ENCODE peak calls at places on chromosome 18, in nine cellular contexts. One of them, this sample, is unnamed.

GRCh38 chr18:649341-649740 is 8.1 kb upstream of the TYMS start:
- DNase-seq in C1 segment of cervical spinal cord: no peak
- DNase-seq in stimulated activated CD4-positive, alpha-beta T cell treated with anti-CD3 and anti-CD28 coated beads, Interleukin-15, amount 100 ng/mL, for 24 hours: no peak
- DNase-seq in NCI-H748 treated with DMSO at 0.1 percent for 48 hours: peak
- DNase-seq in NCI-H2081: no peak
- DNase-seq in AG09319: no peak
- DNase-seq in KBM-7: no peak
- DNase-seq in neural crest cell: no peak
- DNase-seq in stomach: no peak
- DNase-seq in this sample: peak

GRCh38 chr18:4106407-4107033 is 348.6 kb downstream of the DLGAP1 start:
- DNase-seq in C1 segment of cervical spinal cord: no peak
- DNase-seq in stimulated activated CD4-positive, alpha-beta T cell treated with anti-CD3 and anti-CD28 coated beads, Interleukin-15, amount 100 ng/mL, for 24 hours: peak
- DNase-seq in NCI-H748 treated with DMSO at 0.1 percent for 48 hours: peak
- DNase-seq in NCI-H2081: peak
- DNase-seq in AG09319: peak
- DNase-seq in KBM-7: peak
- DNase-seq in neural crest cell: peak
- DNase-seq in stomach: peak
- DNase-seq in this sample: no peak

GRCh38 chr18:389658-390357 is 110.7 kb downstream of the COLEC12 start:
- DNase-seq in C1 segment of cervical spinal cord: no peak
- DNase-seq in stimulated activated CD4-positive, alpha-beta T cell treated with anti-CD3 and anti-CD28 coated beads, Interleukin-15, amount 100 ng/mL, for 24 hours: no peak
- DNase-seq in NCI-H748 treated with DMSO at 0.1 percent for 48 hours: no peak
- DNase-seq in NCI-H2081: no peak
- DNase-seq in AG09319: no peak
- DNase-seq in KBM-7: no peak
- DNase-seq in neural crest cell: no peak
- DNase-seq in stomach: no peak
- DNase-seq in this sample: no peak

GRCh38 chr18:47254341-47254939 is 3.0 kb upstream of the SKOR2 start:
- DNase-seq in C1 segment of cervical spinal cord: no peak
- DNase-seq in stimulated activated CD4-positive, alpha-beta T cell treated with anti-CD3 and anti-CD28 coated beads, Interleukin-15, amount 100 ng/mL, for 24 hours: peak
- DNase-seq in NCI-H748 treated with DMSO at 0.1 percent for 48 hours: no peak
- DNase-seq in NCI-H2081: no peak
- DNase-seq in AG09319: no peak
- DNase-seq in KBM-7: peak
- DNase-seq in neural crest cell: peak
- DNase-seq in stomach: no peak
- DNase-seq in this sample: no peak

GRCh38 chr18:54191352-54191751 is 33.1 kb downstream of the MBD2 start:
- DNase-seq in C1 segment of cervical spinal cord: no peak
- DNase-seq in stimulated activated CD4-positive, alpha-beta T cell treated with anti-CD3 and anti-CD28 coated beads, Interleukin-15, amount 100 ng/mL, for 24 hours: no peak
- DNase-seq in NCI-H748 treated with DMSO at 0.1 percent for 48 hours: no peak
- DNase-seq in NCI-H2081: no peak
- DNase-seq in AG09319: no peak
- DNase-seq in KBM-7: no peak
- DNase-seq in neural crest cell: no peak
- DNase-seq in stomach: no peak
- DNase-seq in this sample: no peak

GRCh38 chr18:58776084-58776483 is 88.6 kb upstream of the ZNF532 start:
- DNase-seq in C1 segment of cervical spinal cord: no peak
- DNase-seq in stimulated activated CD4-positive, alpha-beta T cell treated with anti-CD3 and anti-CD28 coated beads, Interleukin-15, amount 100 ng/mL, for 24 hours: no peak
- DNase-seq in NCI-H748 treated with DMSO at 0.1 percent for 48 hours: no peak
- DNase-seq in NCI-H2081: no peak
- DNase-seq in AG09319: no peak
- DNase-seq in KBM-7: no peak
- DNase-seq in neural crest cell: no peak
- DNase-seq in stomach: no peak
- DNase-seq in this sample: no peak

GRCh38 chr18:49948975-49949374 is 135.6 kb upstream of the ACAA2 start:
- DNase-seq in C1 segment of cervical spinal cord: no peak
- DNase-seq in stimulated activated CD4-positive, alpha-beta T cell treated with anti-CD3 and anti-CD28 coated beads, Interleukin-15, amount 100 ng/mL, for 24 hours: no peak
- DNase-seq in NCI-H748 treated with DMSO at 0.1 percent for 48 hours: no peak
- DNase-seq in NCI-H2081: no peak
- DNase-seq in AG09319: no peak
- DNase-seq in KBM-7: no peak
- DNase-seq in neural crest cell: no peak
- DNase-seq in stomach: no peak
- DNase-seq in this sample: no peak

GRCh38 chr18:68703326-68703725 is 11.6 kb downstream of the TMX3 start:
- DNase-seq in C1 segment of cervical spinal cord: no peak
- DNase-seq in stimulated activated CD4-positive, alpha-beta T cell treated with anti-CD3 and anti-CD28 coated beads, Interleukin-15, amount 100 ng/mL, for 24 hours: no peak
- DNase-seq in NCI-H748 treated with DMSO at 0.1 percent for 48 hours: no peak
- DNase-seq in NCI-H2081: no peak
- DNase-seq in AG09319: no peak
- DNase-seq in KBM-7: no peak
- DNase-seq in neural crest cell: no peak
- DNase-seq in stomach: no peak
- DNase-seq in this sample: no peak